ENCODE peak calls at places on chromosome 6, in eight cellular contexts. One of them, this sample, is unnamed.

GRCh38 chr6:99512033-99512432 is 3.2 kb downstream of the USP45 start:
- DNase-seq in fibroblast of lung: peak; percentile 49
- DNase-seq in HepG2: no peak
- DNase-seq in GM23248: no peak
- DNase-seq in GM23338: no peak
- DNase-seq in PC-3: peak; percentile 22
- DNase-seq in K562: no peak
- DNase-seq in SK-N-SH: no peak
- DNase-seq in this sample: no peak

GRCh38 chr6:148530394-148530923 is 187.8 kb downstream of the SASH1 start:
- DNase-seq in fibroblast of lung: peak; percentile 96
- DNase-seq in K562: peak; percentile 36
- DNase-seq in SK-N-SH: no peak
- DNase-seq in GM23248: peak; percentile 95
- DNase-seq in GM23338: peak; percentile 56
- DNase-seq in HepG2: no peak
- DNase-seq in PC-3: peak; percentile 32
- DNase-seq in this sample: no peak

GRCh38 chr6:145809785-145810184 is 4.8 kb downstream of the FBXO30 start:
- DNase-seq in K562: no peak
- DNase-seq in fibroblast of lung: peak; percentile 60
- DNase-seq in GM23338: no peak
- DNase-seq in GM23248: peak; percentile 74
- DNase-seq in SK-N-SH: no peak
- DNase-seq in HepG2: no peak
- DNase-seq in PC-3: no peak
- DNase-seq in this sample: no peak

GRCh38 chr6:95093154-95093553 is 484.2 kb upstream of the MANEA start:
- DNase-seq in PC-3: peak; percentile 34
- DNase-seq in fibroblast of lung: peak; percentile 54
- DNase-seq in GM23338: no peak
- DNase-seq in SK-N-SH: no peak
- DNase-seq in HepG2: no peak
- DNase-seq in GM23248: peak; percentile 3
- DNase-seq in K562: no peak
- DNase-seq in this sample: no peak

GRCh38 chr6:3795836-3796395 is 44.4 kb upstream of the PXDC1 start:
- DNase-seq in SK-N-SH: no peak
- DNase-seq in GM23248: no peak
- DNase-seq in HepG2: no peak
- DNase-seq in fibroblast of lung: no peak
- DNase-seq in PC-3: no peak
- DNase-seq in GM23338: no peak
- DNase-seq in K562: no peak
- DNase-seq in this sample: no peak

GRCh38 chr6:330948-331347 is 38.7 kb downstream of the DUSP22 start:
- DNase-seq in GM23248: no peak
- DNase-seq in fibroblast of lung: no peak
- DNase-seq in GM23338: no peak
- DNase-seq in K562: no peak
- DNase-seq in HepG2: no peak
- DNase-seq in SK-N-SH: no peak
- DNase-seq in PC-3: no peak
- DNase-seq in this sample: no peak

GRCh38 chr6:139920027-139920851 is 545.8 kb upstream of the CITED2 start:
- DNase-seq in GM23248: no peak
- DNase-seq in fibroblast of lung: no peak
- DNase-seq in PC-3: no peak
- DNase-seq in SK-N-SH: no peak
- DNase-seq in HepG2: no peak
- DNase-seq in K562: no peak
- DNase-seq in GM23338: no peak
- DNase-seq in this sample: no peak

GRCh38 chr6:8506123-8506522 is 70.8 kb upstream of the SLC35B3 start:
- DNase-seq in fibroblast of lung: no peak
- DNase-seq in GM23248: no peak
- DNase-seq in PC-3: no peak
- DNase-seq in K562: no peak
- DNase-seq in SK-N-SH: no peak
- DNase-seq in HepG2: no peak
- DNase-seq in GM23338: peak; percentile 66
- DNase-seq in this sample: no peak

GRCh38 chr6:132768051-132768517 is 10.4 kb upstream of the VNN2 start:
- DNase-seq in HepG2: peak; percentile 55
- DNase-seq in GM23338: peak; percentile 88
- DNase-seq in GM23248: peak; percentile 27
- DNase-seq in K562: peak; percentile 42
- DNase-seq in fibroblast of lung: no peak
- DNase-seq in PC-3: peak; percentile 69
- DNase-seq in SK-N-SH: peak; percentile 3
- DNase-seq in this sample: no peak

GRCh38 chr6:42978487-42978792 is 541 bp downstream of the PEX6 start:
- DNase-seq in GM23338: peak; percentile 60
- DNase-seq in fibroblast of lung: peak; percentile 16
- DNase-seq in GM23248: peak; percentile 65
- DNase-seq in K562: peak; percentile 83
- DNase-seq in PC-3: peak; percentile 32
- DNase-seq in HepG2: no peak
- DNase-seq in SK-N-SH: no peak
- DNase-seq in this sample: peak; percentile 20

GRCh38 chr6:87396595-87397392 is 11.0 kb upstream of the CFAP206 start:
- DNase-seq in GM23248: no peak
- DNase-seq in PC-3: no peak
- DNase-seq in HepG2: no peak
- DNase-seq in GM23338: no peak
- DNase-seq in SK-N-SH: no peak
- DNase-seq in fibroblast of lung: no peak
- DNase-seq in K562: no peak
- DNase-seq in this sample: no peak

GRCh38 chr6:163589401-163589800 is 174.9 kb downstream of the QKI start:
- DNase-seq in HepG2: no peak
- DNase-seq in PC-3: no peak
- DNase-seq in GM23248: no peak
- DNase-seq in K562: no peak
- DNase-seq in fibroblast of lung: peak; percentile 67
- DNase-seq in SK-N-SH: no peak
- DNase-seq in GM23338: no peak
- DNase-seq in this sample: no peak

GRCh38 chr6:143539723-143540122 is 28.2 kb upstream of the FUCA2 start:
- DNase-seq in SK-N-SH: no peak
- DNase-seq in fibroblast of lung: no peak
- DNase-seq in PC-3: no peak
- DNase-seq in GM23338: peak; percentile 74
- DNase-seq in HepG2: no peak
- DNase-seq in GM23248: no peak
- DNase-seq in K562: no peak
- DNase-seq in this sample: no peak

GRCh38 chr6:53671111-53671510 is 5.6 kb upstream of the KLHL31 start:
- DNase-seq in GM23248: no peak
- DNase-seq in SK-N-SH: no peak
- DNase-seq in K562: no peak
- DNase-seq in HepG2: no peak
- DNase-seq in fibroblast of lung: peak; percentile 84
- DNase-seq in GM23338: no peak
- DNase-seq in PC-3: no peak
- DNase-seq in this sample: no peak

GRCh38 chr6:126550323-126550722 is 210.4 kb downstream of the CENPW start:
- DNase-seq in PC-3: no peak
- DNase-seq in HepG2: peak; percentile 22
- DNase-seq in GM23338: peak; percentile 41
- DNase-seq in SK-N-SH: no peak
- DNase-seq in K562: no peak
- DNase-seq in fibroblast of lung: no peak
- DNase-seq in GM23248: no peak
- DNase-seq in this sample: no peak

GRCh38 chr6:97963148-97963680 is 680.2 kb upstream of the MMS22L start:
- DNase-seq in GM23248: peak; percentile 1
- DNase-seq in SK-N-SH: no peak
- DNase-seq in HepG2: no peak
- DNase-seq in fibroblast of lung: peak; percentile 82
- DNase-seq in K562: no peak
- DNase-seq in PC-3: peak; percentile 62
- DNase-seq in GM23338: no peak
- DNase-seq in this sample: no peak

GRCh38 chr6:46016063-46016608 is 476 bp upstream of the CLIC5 start:
- DNase-seq in GM23248: no peak
- DNase-seq in SK-N-SH: peak; percentile 22
- DNase-seq in PC-3: no peak
- DNase-seq in HepG2: no peak
- DNase-seq in GM23338: no peak
- DNase-seq in fibroblast of lung: no peak
- DNase-seq in K562: no peak
- DNase-seq in this sample: no peak

GRCh38 chr6:155510879-155511278 is 55.2 kb upstream of the NOX3 start:
- DNase-seq in HepG2: no peak
- DNase-seq in fibroblast of lung: no peak
- DNase-seq in SK-N-SH: no peak
- DNase-seq in GM23248: no peak
- DNase-seq in K562: no peak
- DNase-seq in PC-3: peak; percentile 34
- DNase-seq in GM23338: no peak
- DNase-seq in this sample: no peak

GRCh38 chr6:903746-904145 is 210.8 kb upstream of the EXOC2 start:
- DNase-seq in GM23248: peak; percentile 37
- DNase-seq in K562: no peak
- DNase-seq in fibroblast of lung: peak; percentile 67
- DNase-seq in SK-N-SH: no peak
- DNase-seq in GM23338: no peak
- DNase-seq in HepG2: no peak
- DNase-seq in PC-3: no peak
- DNase-seq in this sample: no peak

GRCh38 chr6:23784313-23784919 is 341.6 kb upstream of the NRSN1 start:
- DNase-seq in PC-3: no peak
- DNase-seq in HepG2: no peak
- DNase-seq in fibroblast of lung: no peak
- DNase-seq in GM23338: no peak
- DNase-seq in GM23248: peak; percentile 2
- DNase-seq in SK-N-SH: no peak
- DNase-seq in K562: no peak
- DNase-seq in this sample: no peak
- H3K79me2 ChIP-seq in PC-3: no peaks in the 10 kb centered on the region
- H3K79me2 ChIP-seq in HepG2: no peaks in the 10 kb centered on the region
- H3K79me2 ChIP-seq in fibroblast of lung: no peaks in the 10 kb centered on the region
- H3K79me2 ChIP-seq in GM23338: no peaks in the 10 kb centered on the region
- H3K79me2 ChIP-seq in GM23248: no peaks in the 10 kb centered on the region
- H3K79me2 ChIP-seq in SK-N-SH: no peaks in the 10 kb centered on the region
- H3K79me2 ChIP-seq in K562: no peaks in the 10 kb centered on the region
- H3K79me2 ChIP-seq in this sample: no peaks in the 10 kb centered on the region

GRCh38 chr6:129667621-129668020 is 42.4 kb downstream of the ARHGAP18 start:
- DNase-seq in HepG2: no peak
- DNase-seq in PC-3: peak; percentile 57
- DNase-seq in SK-N-SH: no peak
- DNase-seq in GM23248: peak; percentile 48
- DNase-seq in GM23338: no peak
- DNase-seq in fibroblast of lung: peak; percentile 75
- DNase-seq in K562: no peak
- DNase-seq in this sample: no peak
- H2AFZ ChIP-seq in HepG2: no peak overlapping the region
- H2AFZ ChIP-seq in PC-3: no peak overlapping the region
- H2AFZ ChIP-seq in SK-N-SH: no peak overlapping the region
- H2AFZ ChIP-seq in GM23248: no peak overlapping the region
- H2AFZ ChIP-seq in GM23338: no peak overlapping the region
- H2AFZ ChIP-seq in fibroblast of lung: no peak overlapping the region
- H2AFZ ChIP-seq in K562: no peak overlapping the region
- H2AFZ ChIP-seq in this sample: no peak overlapping the region

DNA sequence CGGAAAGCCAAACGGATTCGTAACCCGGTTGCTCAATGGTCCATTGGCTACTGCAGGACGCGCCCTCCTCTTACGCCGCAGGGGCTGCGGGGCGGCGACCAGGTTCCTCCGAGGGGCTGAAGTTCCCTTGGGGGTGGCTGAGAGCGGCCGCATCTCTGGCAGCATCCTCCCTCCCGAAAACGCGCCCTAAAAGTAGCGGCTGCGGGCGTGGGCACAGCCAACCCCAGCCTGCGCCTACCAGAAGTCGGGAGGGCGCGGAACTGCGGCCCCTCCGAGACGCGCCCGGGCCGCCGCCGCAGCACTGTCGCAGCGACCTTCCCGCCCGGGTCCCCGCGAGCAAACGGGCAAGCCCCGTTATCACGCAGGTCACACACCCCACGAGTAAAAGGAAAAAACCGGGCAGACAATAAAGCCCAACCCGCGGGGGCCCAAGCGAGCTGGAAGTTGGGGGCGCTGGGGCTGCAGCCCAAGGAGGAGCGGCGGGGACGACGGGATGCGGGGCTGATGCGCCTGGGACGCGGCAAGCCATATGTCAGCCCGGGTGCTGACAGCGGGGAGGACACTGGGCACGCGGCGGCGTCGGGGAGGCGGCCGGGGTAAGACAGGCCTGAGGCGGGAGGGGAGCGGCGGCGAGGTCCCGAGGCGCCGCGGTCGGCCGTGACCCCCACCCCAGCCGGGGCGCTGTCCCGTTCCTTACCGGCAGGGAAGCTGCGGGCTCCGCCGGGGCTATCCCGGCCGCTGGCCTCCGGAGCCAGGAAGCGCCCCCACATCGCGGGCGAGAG is 700 bp downstream of the CEP85L start:
- DNase-seq in HepG2: no peak
- DNase-seq in SK-N-SH: peak; percentile 77
- DNase-seq in GM23338: peak; percentile 74
- DNase-seq in K562: peak; percentile 61
- DNase-seq in GM23248: peak; percentile 78
- DNase-seq in fibroblast of lung: peak; percentile 73
- DNase-seq in PC-3: peak; percentile 34
- DNase-seq in this sample: peak; percentile 55
- H3K79me2 ChIP-seq in HepG2: no peaks in the 10 kb centered on the region
- H3K79me2 ChIP-seq in SK-N-SH: peaks cover 51% of the 10 kb centered on the region
- H3K79me2 ChIP-seq in GM23338: peaks cover 35% of the 10 kb centered on the region
- H3K79me2 ChIP-seq in K562: peaks cover 41% of the 10 kb centered on the region
- H3K79me2 ChIP-seq in GM23248: peaks cover 54% of the 10 kb centered on the region
- H3K79me2 ChIP-seq in fibroblast of lung: peaks cover 55% of the 10 kb centered on the region
- H3K79me2 ChIP-seq in PC-3: peaks cover 48% of the 10 kb centered on the region
- H3K79me2 ChIP-seq in this sample: peaks cover 83% of the 10 kb centered on the region

GRCh38 chr6:49934770-49935169 is 29.2 kb downstream of the DEFB114 start:
- DNase-seq in PC-3: no peak
- DNase-seq in HepG2: no peak
- DNase-seq in fibroblast of lung: no peak
- DNase-seq in SK-N-SH: no peak
- DNase-seq in GM23248: no peak
- DNase-seq in GM23338: no peak
- DNase-seq in K562: no peak
- DNase-seq in this sample: no peak

GRCh38 chr6:49937017-49937416 is 26.9 kb downstream of the DEFB114 start:
- DNase-seq in fibroblast of lung: no peak
- DNase-seq in GM23338: no peak
- DNase-seq in SK-N-SH: no peak
- DNase-seq in GM23248: no peak
- DNase-seq in HepG2: no peak
- DNase-seq in K562: no peak
- DNase-seq in PC-3: no peak
- DNase-seq in this sample: no peak

GRCh38 chr6:49935387-49935786 is 28.6 kb downstream of the DEFB114 start:
- DNase-seq in GM23338: no peak
- DNase-seq in HepG2: no peak
- DNase-seq in fibroblast of lung: no peak
- DNase-seq in K562: no peak
- DNase-seq in SK-N-SH: no peak
- DNase-seq in PC-3: no peak
- DNase-seq in GM23248: no peak
- DNase-seq in this sample: no peak

GRCh38 chr6:49937811-49938210 is 26.2 kb downstream of the DEFB114 start:
- DNase-seq in PC-3: no peak
- DNase-seq in GM23248: no peak
- DNase-seq in SK-N-SH: no peak
- DNase-seq in K562: no peak
- DNase-seq in GM23338: no peak
- DNase-seq in fibroblast of lung: no peak
- DNase-seq in HepG2: no peak
- DNase-seq in this sample: no peak

GRCh38 chr6:49939993-49940498 is 23.9 kb downstream of the DEFB114 start:
- DNase-seq in fibroblast of lung: no peak
- DNase-seq in GM23248: no peak
- DNase-seq in HepG2: no peak
- DNase-seq in PC-3: no peak
- DNase-seq in GM23338: peak; percentile 19
- DNase-seq in SK-N-SH: no peak
- DNase-seq in K562: peak; percentile 48
- DNase-seq in this sample: no peak
- H2AFZ ChIP-seq in fibroblast of lung: no peak overlapping the region
- H2AFZ ChIP-seq in GM23248: no peak overlapping the region
- H2AFZ ChIP-seq in HepG2: no peak overlapping the region
- H2AFZ ChIP-seq in PC-3: no peak overlapping the region
- H2AFZ ChIP-seq in GM23338: no peak overlapping the region
- H2AFZ ChIP-seq in SK-N-SH: no peak overlapping the region
- H2AFZ ChIP-seq in K562: peak overlapping the region; percentile 91
- H2AFZ ChIP-seq in this sample: no peak overlapping the region